ENCODE peak calls at places on chromosome 9, in six cellular contexts. E is HepG2, T is BJ, D is pancreas, X is spleen, M is psoas muscle. P is an unnamed sample.

GRCh38 chr9:123397975-123398374 is 42.0 kb downstream of the CRB2 start:
- DNase-seq in M (no peak), T (no peak), X (no peak), D (no peak), E (no peak), P (no peak)

GRCh38 chr9:134591082-134591571 is 50.5 kb upstream of the COL5A1 start:
- DNase-seq in E (no peak), T (no peak), D (no peak), X (no peak), M (no peak), P (no peak)

GRCh38 chr9:133274236-133275104 is 531 bp downstream of the ABO start:
- DNase-seq in E (no peak), X (no peak), T (no peak), M (no peak), D (no peak), P (no peak)

GRCh38 chr9:79023134-79023577 is 548.6 kb upstream of the TLE4 start:
- DNase-seq in M (no peak), T (peak; percentile 96), E (no peak), X (no peak), D (no peak), P (no peak)

GRCh38 chr9:81848472-81848871 is 79.8 kb upstream of the SPATA31D4 start:
- DNase-seq in T (no peak), E (peak; percentile 7), D (no peak), M (no peak), X (no peak), P (no peak)

GRCh38 chr9:119283118-119283794 is 86.0 kb downstream of the BRINP1 start:
- DNase-seq in M (no peak), X (no peak), E (no peak), T (peak; percentile 7), D (no peak), P (no peak)

GRCh38 chr9:113139225-113139829 is 11.5 kb upstream of the SLC31A2 start:
- DNase-seq in T (no peak), D (no peak), E (peak; percentile 97), M (no peak), X (no peak), P (no peak)

GRCh38 chr9:105054488-105054887 is 126.5 kb upstream of the ABCA1 start:
- DNase-seq in T (peak; percentile 55), X (no peak), E (peak; percentile 60), D (peak; percentile 47), M (no peak), P (no peak)

GRCh38 chr9:133584559-133585476 is 24.4 kb downstream of the FAM163B start:
- DNase-seq in E (no peak), M (no peak), T (no peak), D (no peak), X (no peak), P (no peak)

DNA sequence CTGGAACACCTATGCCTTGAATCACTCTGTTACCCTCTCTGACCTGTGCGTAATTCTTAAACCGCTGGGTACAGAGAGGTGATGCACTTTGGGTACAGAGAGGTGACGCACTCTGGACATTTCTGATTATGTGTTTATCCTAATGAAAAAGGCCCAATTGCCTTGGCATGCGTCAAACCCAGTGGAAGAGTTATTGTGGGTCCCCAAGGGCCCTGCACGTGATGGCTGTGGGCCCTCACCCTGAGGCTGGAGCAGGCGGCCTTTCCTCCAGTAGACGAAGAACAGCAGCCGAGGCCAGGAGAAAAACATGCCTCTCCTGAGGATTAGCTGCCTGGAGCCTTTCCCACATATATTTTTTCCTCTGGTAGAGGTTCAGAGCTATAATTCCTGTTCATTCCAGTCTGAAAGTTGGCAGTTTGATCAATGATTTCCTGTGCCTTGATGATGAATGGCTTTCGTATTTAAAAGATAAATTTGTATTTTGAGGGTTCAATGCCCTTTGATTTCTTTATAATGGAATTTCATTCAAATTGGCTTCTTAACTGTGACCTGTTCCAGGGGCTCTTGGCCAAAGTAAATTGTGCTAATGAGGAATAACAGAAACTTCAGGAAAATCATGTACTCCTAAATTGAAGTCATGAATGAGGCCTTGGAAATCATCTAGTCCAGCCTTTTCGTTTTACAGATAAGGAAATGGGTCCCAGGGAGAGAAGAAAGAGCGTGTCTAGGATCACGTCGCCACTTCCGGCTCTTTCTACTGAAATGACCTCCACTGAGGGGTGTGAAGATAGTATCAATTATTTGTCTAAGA is 22.8 kb downstream of the ACER2 start:
- DNase-seq in E (no peak), D (no peak), T (no peak), M (peak; percentile 77), X (no peak), P (no peak)
- H3K4me3 ChIP-seq in E (no peak overlapping the region), D (no peak overlapping the region), T (no peak overlapping the region), M (no peak overlapping the region), X (no peak overlapping the region), P (no peak overlapping the region)

DNA sequence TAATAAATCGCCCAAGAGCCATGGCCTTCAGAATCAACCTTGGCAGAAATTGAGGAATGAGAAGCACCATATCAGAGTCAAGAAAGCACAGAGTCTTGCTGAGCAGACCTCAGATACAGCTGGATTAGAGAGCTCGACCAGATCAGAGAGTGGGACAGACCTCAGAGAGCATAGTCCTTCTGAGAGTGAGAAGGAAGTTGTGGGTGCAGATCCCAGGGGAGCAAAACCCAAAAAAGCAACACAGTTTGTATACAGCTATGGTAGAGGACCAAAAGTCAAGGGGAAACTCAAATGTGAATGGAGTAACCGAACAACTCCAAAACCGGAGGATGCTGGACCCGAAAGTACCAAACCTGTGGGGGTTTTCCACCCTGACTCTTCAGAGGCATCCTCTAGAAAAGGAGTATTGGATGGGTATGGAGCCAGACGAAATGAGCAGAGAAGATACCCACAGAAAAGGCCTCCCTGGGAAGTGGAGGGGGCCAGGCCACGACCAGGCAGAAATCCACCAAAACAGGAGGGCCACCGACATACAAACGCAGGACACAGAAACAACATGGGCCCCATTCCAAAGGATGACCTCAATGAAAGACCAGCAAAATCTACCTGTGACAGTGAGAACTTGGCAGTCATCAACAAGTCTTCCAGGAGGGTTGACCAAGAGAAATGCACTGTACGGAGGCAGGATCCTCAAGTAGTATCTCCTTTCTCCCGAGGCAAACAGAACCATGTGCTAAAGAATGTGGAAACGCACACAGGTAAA is 4.5 kb downstream of the NFX1 start:
- DNase-seq in T (no peak), D (no peak), E (no peak), M (no peak), X (no peak), P (no peak)
- H3K36me3 ChIP-seq in T (peaks cover 10% of the 10 kb centered on the region), D (no peaks in the 10 kb centered on the region), E (peaks cover 12% of the 10 kb centered on the region), M (peaks cover 76% of the 10 kb centered on the region), X (peaks cover 49% of the 10 kb centered on the region), P (peaks cover 10% of the 10 kb centered on the region)

GRCh38 chr9:88536951-88537742 is 2.2 kb downstream of the NXNL2 start:
- DNase-seq in M (no peak), X (peak; percentile 33), D (no peak), E (no peak), T (no peak), P (no peak)

GRCh38 chr9:88539246-88539645 is 4.3 kb downstream of the NXNL2 start:
- DNase-seq in D (no peak), X (no peak), E (no peak), M (no peak), T (no peak), P (no peak)

GRCh38 chr9:88537743-88538055 is 2.7 kb downstream of the NXNL2 start:
- DNase-seq in X (peak; percentile 58), D (peak; percentile 16), T (peak; percentile 67), E (no peak), M (peak; percentile 57), P (no peak)

GRCh38 chr9:88538311-88539085 is 3.5 kb downstream of the NXNL2 start:
- DNase-seq in D (no peak), M (no peak), T (no peak), X (no peak), E (no peak), P (no peak)

DNA sequence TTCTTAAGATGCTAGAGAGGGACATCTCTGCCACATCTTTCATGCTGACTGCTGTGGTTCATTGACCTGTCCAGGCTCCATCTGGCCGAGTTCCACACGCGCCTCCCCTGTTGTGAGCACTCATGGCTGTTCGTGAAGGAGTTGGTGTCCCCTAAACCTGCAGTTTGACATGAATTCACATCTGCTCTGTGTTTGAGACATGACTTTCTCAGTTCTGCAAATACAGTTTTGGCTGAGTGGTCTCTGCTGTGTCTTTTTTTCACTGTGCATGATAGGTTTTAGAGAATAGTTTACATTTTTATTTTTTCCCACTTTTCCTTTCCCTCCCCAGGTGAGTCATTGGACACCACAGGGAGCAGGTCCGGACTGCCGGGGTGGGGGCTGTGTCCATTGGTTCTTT is 5.4 kb downstream of the NXNL2 start:
- DNase-seq in M (no peak), T (no peak), D (no peak), E (no peak), X (no peak), P (no peak)
- H3K27me3 ChIP-seq in M (peaks cover 9% of the 10 kb centered on the region), T (no peaks in the 10 kb centered on the region), D (no peaks in the 10 kb centered on the region), E (peaks cover 8% of the 10 kb centered on the region), X (peaks cover 16% of the 10 kb centered on the region), P (no peaks in the 10 kb centered on the region)

DNA sequence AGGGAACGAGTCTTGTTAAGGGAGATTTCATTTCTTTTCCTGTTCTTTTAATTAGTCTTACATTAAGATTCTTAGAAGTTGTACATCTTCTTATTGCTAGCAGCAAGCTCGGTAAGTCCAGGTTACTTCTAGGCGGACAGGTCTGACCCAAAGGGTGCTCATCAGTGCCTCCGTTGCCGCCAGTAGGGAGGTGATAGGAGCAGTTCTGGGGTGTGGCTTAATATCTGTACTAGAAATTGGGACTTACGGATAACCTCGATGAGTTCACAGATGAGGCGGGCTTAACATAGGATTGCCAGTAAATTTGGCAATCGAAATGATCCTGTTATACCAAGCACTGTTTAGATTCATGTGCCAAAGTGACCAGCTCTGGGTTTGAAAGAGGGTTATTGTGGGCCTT is 278.8 kb downstream of the FANCC start:
- DNase-seq in E (no peak), M (no peak), T (no peak), D (no peak), X (no peak), P (no peak)
- H3K4me3 ChIP-seq in E (no peak overlapping the region), M (no peak overlapping the region), T (no peak overlapping the region), D (no peak overlapping the region), X (no peak overlapping the region), P (no peak overlapping the region)

GRCh38 chr9:5529683-5530221 is 19.4 kb downstream of the PDCD1LG2 start:
- DNase-seq in M (no peak), E (no peak), D (no peak), X (no peak), T (no peak), P (peak; percentile 41)
- H3K36me3 ChIP-seq in M (no peaks in the 10 kb centered on the region), E (no peaks in the 10 kb centered on the region), D (no peaks in the 10 kb centered on the region), X (no peaks in the 10 kb centered on the region), T (peaks cover 2% of the 10 kb centered on the region), P (no peaks in the 10 kb centered on the region)

DNA sequence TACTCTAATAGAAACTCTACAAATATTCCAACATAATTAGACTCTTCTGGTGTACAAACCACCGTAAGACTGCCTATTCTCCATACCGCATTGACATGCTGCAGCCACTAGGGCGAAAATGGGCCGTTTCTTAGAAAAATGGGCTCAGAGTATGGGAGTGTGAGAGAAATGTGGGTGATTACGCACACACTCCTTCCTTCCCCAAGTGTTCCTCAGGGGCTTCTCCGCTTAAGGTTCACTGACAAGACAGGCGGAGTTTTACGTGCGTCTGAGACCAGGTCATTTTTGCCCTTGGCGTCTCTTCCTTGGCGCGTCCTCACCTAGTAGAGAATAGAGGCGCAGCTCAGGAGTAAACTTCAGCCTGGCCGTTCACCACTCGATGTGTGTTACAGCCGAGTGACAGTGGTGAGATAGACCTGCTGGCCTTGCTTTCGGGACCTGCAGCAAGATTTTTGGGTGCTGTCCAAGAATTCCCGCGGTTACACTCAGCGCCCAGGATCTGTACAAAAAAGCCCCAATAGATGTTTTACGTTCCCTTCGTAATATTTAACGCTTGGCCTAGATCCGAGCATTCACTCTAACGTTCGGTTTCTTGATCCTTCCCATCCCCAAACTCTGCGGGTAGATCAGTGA is 1.8 kb upstream of the NTRK2 start:
- DNase-seq in M (no peak), E (no peak), X (no peak), D (peak; percentile 6), T (no peak), P (peak; percentile 28)
- H3K27me3 ChIP-seq in M (peaks cover 3% of the 10 kb centered on the region), E (peaks cover 32% of the 10 kb centered on the region), X (peaks cover 32% of the 10 kb centered on the region), D (no peaks in the 10 kb centered on the region), T (peaks cover 22% of the 10 kb centered on the region), P (peaks cover 2% of the 10 kb centered on the region)